ENCODE peak calls at places on chromosomes 3 and 15, in nine cellular contexts. W is NT2/D1, H is epithelial cell of proximal tubule, L is tibial artery, C is choroid plexus epithelial cell, U is fibroblast of pulmonary artery, Y is bronchial epithelial cell, Z is NB4, N is heart left ventricle. A is an unnamed sample.

GRCh38 chr3:32132121-32132520 is 25.7 kb downstream of the GPD1L start:
- DNase-seq in W (no peak), H (no peak), L (no peak), C (no peak), U (no peak), Y (peak), Z (no peak), N (no peak), A (no peak)

GRCh38 chr3:65597225-65597951 is 441.3 kb downstream of the MAGI1 start:
- DNase-seq in W (peak), H (no peak), L (no peak), C (no peak), U (peak), Y (no peak), Z (no peak), N (peak), A (peak)

GRCh38 chr3:31105438-31106077 is 211.1 kb upstream of the GADL1 start:
- DNase-seq in W (no peak), H (peak), L (no peak), C (peak), U (peak), Y (peak), Z (no peak), N (no peak), A (no peak)

GRCh38 chr15:68385671-68386586 is 46.0 kb downstream of the ITGA11 start:
- DNase-seq in W (no peak), H (no peak), L (peak), C (no peak), U (no peak), Y (no peak), Z (no peak), N (no peak), A (no peak)

GRCh38 chr3:104825116-104825515 is 541.6 kb upstream of the ALCAM start:
- DNase-seq in W (peak), H (no peak), L (no peak), C (peak), U (no peak), Y (no peak), Z (no peak), N (no peak), A (no peak)

GRCh38 chr15:80580107-80580506 is 115.0 kb upstream of the ABHD17C start:
- DNase-seq in W (no peak), H (no peak), L (no peak), C (peak), U (peak), Y (peak), Z (peak), N (no peak), A (no peak)

GRCh38 chr3:101281616-101282015 is 38.8 kb downstream of the IMPG2 start:
- DNase-seq in W (no peak), H (no peak), L (no peak), C (no peak), U (no peak), Y (no peak), Z (no peak), N (no peak), A (no peak)

GRCh38 chr3:42526616-42527367 is 24.3 kb downstream of the VIPR1 start:
- DNase-seq in W (no peak), H (no peak), L (no peak), C (no peak), U (no peak), Y (no peak), Z (peak), N (no peak), A (no peak)

GRCh38 chr15:98789020-98789419 is 140.7 kb downstream of the IGF1R start:
- DNase-seq in W (no peak), H (no peak), L (no peak), C (no peak), U (no peak), Y (no peak), Z (no peak), N (no peak), A (no peak)

GRCh38 chr3:159992601-159993000 is 4.0 kb downstream of the IL12A start:
- DNase-seq in W (no peak), H (no peak), L (no peak), C (no peak), U (no peak), Y (no peak), Z (no peak), N (no peak), A (no peak)

GRCh38 chr3:195059471-195060216 is 211.3 kb downstream of the XXYLT1 start:
- DNase-seq in W (no peak), H (no peak), L (no peak), C (no peak), U (no peak), Y (no peak), Z (no peak), N (no peak), A (peak)

GRCh38 chr3:94226058-94226457 is 163.2 kb downstream of the NSUN3 start:
- DNase-seq in W (no peak), H (no peak), L (no peak), C (peak), U (peak), Y (peak), Z (no peak), N (no peak), A (no peak)

GRCh38 chr3:54538346-54538745 is 389.5 kb downstream of the LRTM1 start:
- DNase-seq in W (peak), H (no peak), L (no peak), C (no peak), U (no peak), Y (no peak), Z (peak), N (no peak), A (no peak)

GRCh38 chr15:101669744-101670143 is 17.6 kb upstream of the TM2D3 start:
- DNase-seq in W (no peak), H (no peak), L (no peak), C (peak), U (peak), Y (peak), Z (peak), N (no peak), A (no peak)

GRCh38 chr3:79367066-79367465 is 400.7 kb downstream of the ROBO1 start:
- DNase-seq in W (no peak), H (no peak), L (no peak), C (peak), U (peak), Y (peak), Z (no peak), N (no peak), A (no peak)

GRCh38 chr3:134468519-134468918 is 17.3 kb downstream of the ANAPC13 start:
- DNase-seq in W (no peak), H (no peak), L (no peak), C (no peak), U (no peak), Y (no peak), Z (no peak), N (no peak), A (no peak)

GRCh38 chr3:4859788-4860187 is 119.4 kb upstream of the BHLHE40 start:
- DNase-seq in W (no peak), H (no peak), L (no peak), C (no peak), U (no peak), Y (no peak), Z (no peak), N (no peak), A (no peak)

GRCh38 chr3:194203482-194204035 is 67.6 kb downstream of the HES1 start:
- DNase-seq in W (no peak), H (no peak), L (no peak), C (no peak), U (no peak), Y (peak), Z (peak), N (no peak), A (no peak)

GRCh38 chr3:49519916-49520385 is 34.3 kb upstream of the BSN start:
- DNase-seq in W (no peak), H (no peak), L (no peak), C (no peak), U (no peak), Y (no peak), Z (peak), N (no peak), A (no peak)

GRCh38 chr15:64464271-64465005 is 4.1 kb downstream of the ZNF609 start:
- DNase-seq in W (no peak), H (no peak), L (no peak), C (no peak), U (peak), Y (no peak), Z (no peak), N (no peak), A (peak)

GRCh38 chr3:53164911-53165310 is 3.9 kb downstream of the PRKCD start:
- DNase-seq in W (no peak), H (no peak), L (no peak), C (no peak), U (no peak), Y (peak), Z (no peak), N (no peak), A (no peak)

GRCh38 chr3:159069076-159069475 is 267.2 kb downstream of the MFSD1 start:
- DNase-seq in W (no peak), H (no peak), L (no peak), C (no peak), U (no peak), Y (no peak), Z (no peak), N (no peak), A (no peak)

GRCh38 chr3:175102161-175102560 is 243.0 kb downstream of the NAALADL2 start:
- DNase-seq in W (no peak), H (no peak), L (no peak), C (no peak), U (no peak), Y (no peak), Z (no peak), N (no peak), A (no peak)

GRCh38 chr15:23574742-23575141 is 9.3 kb downstream of the MKRN3 start:
- DNase-seq in W (no peak), H (no peak), L (no peak), C (no peak), U (no peak), Y (no peak), Z (no peak), N (no peak), A (no peak)

GRCh38 chr3:690770-691169 is 402.1 kb upstream of the CNTN6 start:
- DNase-seq in W (no peak), H (no peak), L (no peak), C (no peak), U (no peak), Y (no peak), Z (no peak), N (no peak), A (no peak)

GRCh38 chr15:65306551-65306950 is 2.1 kb downstream of the RNU5B-1 start:
- DNase-seq in W (no peak), H (no peak), L (no peak), C (no peak), U (no peak), Y (no peak), Z (no peak), N (no peak), A (no peak)

GRCh38 chr15:56815247-56815646 is 81.9 kb upstream of the ZNF280D start:
- DNase-seq in W (no peak), H (no peak), L (no peak), C (no peak), U (no peak), Y (no peak), Z (peak), N (peak), A (peak)

GRCh38 chr15:28269097-28269496 is 52.9 kb downstream of the HERC2 start:
- DNase-seq in W (no peak), H (no peak), L (no peak), C (no peak), U (no peak), Y (peak), Z (no peak), N (no peak), A (no peak)

GRCh38 chr3:63706321-63707085 is 54.0 kb downstream of the SNTN start:
- DNase-seq in W (no peak), H (peak), L (no peak), C (peak), U (no peak), Y (peak), Z (no peak), N (no peak), A (no peak)

GRCh38 chr3:179653777-179654117 is 907 bp downstream of the USP13 start:
- DNase-seq in W (no peak), H (no peak), L (no peak), C (no peak), U (peak), Y (no peak), Z (no peak), N (no peak), A (no peak)

GRCh38 chr15:55914446-55914845 is 79.0 kb downstream of the NEDD4 start:
- DNase-seq in W (no peak), H (no peak), L (no peak), C (peak), U (peak), Y (no peak), Z (no peak), N (no peak), A (no peak)

GRCh38 chr15:40328176-40328575 is 4.7 kb downstream of the INAFM2 start:
- DNase-seq in W (no peak), H (no peak), L (no peak), C (peak), U (peak), Y (peak), Z (no peak), N (no peak), A (no peak)

GRCh38 chr15:52790166-52790708 is at the start of gene ONECUT1:
- DNase-seq in W (no peak), H (no peak), L (no peak), C (peak), U (peak), Y (no peak), Z (peak), N (peak), A (peak)

GRCh38 chr15:90872481-90873184 is 4.2 kb downstream of the FURIN start:
- DNase-seq in W (no peak), H (no peak), L (no peak), C (peak), U (peak), Y (peak), Z (peak), N (no peak), A (no peak)

GRCh38 chr3:5038243-5038642 is 59.0 kb downstream of the BHLHE40 start:
- DNase-seq in W (no peak), H (no peak), L (no peak), C (peak), U (no peak), Y (no peak), Z (peak), N (no peak), A (no peak)

GRCh38 chr3:126179825-126180476 is 435 bp downstream of the ALDH1L1 start:
- DNase-seq in W (peak), H (no peak), L (peak), C (no peak), U (peak), Y (no peak), Z (no peak), N (peak), A (no peak)

GRCh38 chr15:89409184-89409992 is 74.8 kb upstream of the POLG start:
- DNase-seq in W (no peak), H (no peak), L (no peak), C (no peak), U (no peak), Y (no peak), Z (no peak), N (no peak), A (no peak)

GRCh38 chr15:89404023-89404422 is 69.4 kb upstream of the POLG start:
- DNase-seq in W (no peak), H (no peak), L (no peak), C (no peak), U (no peak), Y (no peak), Z (no peak), N (no peak), A (no peak)

GRCh38 chr15:89406218-89406716 is 71.6 kb upstream of the POLG start:
- DNase-seq in W (no peak), H (no peak), L (no peak), C (no peak), U (no peak), Y (no peak), Z (no peak), N (no peak), A (no peak)

GRCh38 chr15:89408512-89409183 is 74.0 kb upstream of the POLG start:
- DNase-seq in W (no peak), H (no peak), L (no peak), C (peak), U (peak), Y (no peak), Z (no peak), N (no peak), A (peak)

DNA sequence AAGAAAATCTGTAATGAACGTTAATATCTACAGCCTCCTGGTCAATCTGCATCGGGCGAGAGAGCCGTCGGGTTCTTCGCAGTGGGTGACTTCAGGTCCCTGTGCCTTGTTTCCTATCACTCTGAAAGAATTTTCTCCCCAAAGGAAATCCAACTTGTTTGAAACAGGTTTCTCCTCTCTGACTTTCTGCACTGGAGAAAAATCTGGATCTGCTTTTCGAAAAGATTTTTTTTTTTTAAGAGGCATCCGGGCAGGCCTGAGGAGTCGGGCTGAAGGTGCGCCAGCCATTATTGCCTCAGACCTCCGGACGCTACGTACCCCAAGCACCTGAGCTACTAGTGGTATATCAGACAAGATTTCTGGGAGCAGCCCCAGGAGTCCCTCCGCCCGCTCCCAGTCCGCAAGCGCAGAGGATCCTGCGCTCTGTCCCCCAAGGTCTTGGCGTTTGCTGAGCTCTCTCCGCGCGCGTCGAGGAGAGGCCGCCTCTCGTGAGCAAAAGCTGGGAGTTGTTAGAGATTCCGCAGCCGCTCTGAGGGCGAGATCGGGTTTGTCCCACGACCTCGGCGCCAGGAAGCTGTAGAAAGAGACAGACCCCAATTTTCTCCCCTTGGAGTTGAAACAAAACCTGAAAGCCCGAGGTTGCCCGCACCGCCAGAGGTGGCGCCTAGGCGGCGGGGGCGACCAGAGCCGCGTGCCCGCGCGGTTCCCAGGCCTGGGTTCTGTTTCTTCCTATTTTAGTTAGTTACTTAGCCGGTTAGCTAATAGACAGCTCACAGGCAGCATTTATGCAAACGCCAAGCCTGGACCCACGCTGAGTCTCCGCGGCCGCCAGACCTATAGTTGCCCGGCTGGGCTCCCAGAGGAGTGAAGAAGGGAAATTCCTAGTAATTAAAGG is 72.4 kb upstream of the POLG start:
- DNase-seq in W (no peak), H (no peak), L (no peak), C (no peak), U (no peak), Y (no peak), Z (no peak), N (no peak), A (no peak)
- H3K4me3 ChIP-seq in W (peak), H (no peak), L (peak), C (no peak), U (peak), Y (no peak), Z (no peak), N (no peak), A (no peak)

DNA sequence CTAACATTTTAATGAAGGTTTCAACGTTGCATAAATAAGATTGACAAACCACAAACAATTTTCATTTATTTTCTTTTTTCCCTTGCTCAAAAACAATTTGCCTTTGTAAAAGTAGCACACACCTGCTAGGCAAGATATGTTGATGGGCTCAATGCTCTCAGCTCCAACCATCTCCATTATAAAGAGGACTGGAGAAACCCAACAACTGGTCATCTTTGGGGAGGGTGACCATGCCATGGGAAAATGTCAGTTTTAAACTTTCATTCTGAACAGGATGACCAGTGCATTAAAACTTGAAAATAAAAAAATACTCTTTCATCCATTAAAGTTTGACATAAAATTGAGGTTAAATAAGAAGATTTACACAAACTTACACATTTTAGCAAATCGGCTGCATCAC is 183.7 kb downstream of the CFAP20DC start:
- DNase-seq in W (peak), H (no peak), L (no peak), C (no peak), U (no peak), Y (no peak), Z (no peak), N (no peak), A (no peak)
- H3K4me3 ChIP-seq in W (no peak), H (no peak), L (no peak), C (no peak), U (no peak), Y (no peak), Z (no peak), N (no peak), A (no peak)

GRCh38 chr3:46926871-46927717 is 49.5 kb downstream of the CCDC12 start:
- DNase-seq in W (no peak), H (no peak), L (peak), C (no peak), U (no peak), Y (no peak), Z (peak), N (no peak), A (peak)

GRCh38 chr3:46924921-46925584 is 47.5 kb downstream of the PTH1R start:
- DNase-seq in W (no peak), H (no peak), L (peak), C (no peak), U (no peak), Y (no peak), Z (no peak), N (no peak), A (no peak)

GRCh38 chr3:46925585-46925934 is 48.0 kb downstream of the PTH1R start:
- DNase-seq in W (no peak), H (no peak), L (peak), C (no peak), U (no peak), Y (no peak), Z (no peak), N (peak), A (no peak)

GRCh38 chr3:46926447-46926846 is 48.9 kb downstream of the PTH1R start:
- DNase-seq in W (no peak), H (no peak), L (no peak), C (no peak), U (no peak), Y (no peak), Z (no peak), N (no peak), A (no peak)

DNA sequence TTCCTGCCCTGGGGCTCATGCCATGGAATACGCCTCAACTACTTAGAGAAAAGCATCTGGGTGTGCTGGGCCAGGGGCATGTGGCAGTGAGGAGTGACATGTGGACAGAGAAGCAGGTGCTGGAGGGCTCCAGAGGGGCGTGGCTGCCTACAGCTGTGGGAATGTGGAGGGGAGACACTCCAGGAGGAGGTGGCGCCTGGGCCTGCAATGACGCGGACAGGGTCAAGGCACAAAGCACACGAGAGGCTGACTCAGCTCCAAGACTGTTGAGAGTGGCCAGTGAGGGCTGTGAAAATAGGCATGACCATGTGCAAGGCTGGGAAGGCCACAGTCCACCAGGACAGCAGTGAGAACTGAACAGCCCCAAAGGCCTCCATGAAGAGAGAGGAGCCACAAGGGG is 48.5 kb downstream of the PTH1R start:
- DNase-seq in W (no peak), H (no peak), L (peak), C (peak), U (peak), Y (no peak), Z (no peak), N (no peak), A (no peak)
- H3K4me3 ChIP-seq in W (no peak), H (no peak), L (no peak), C (no peak), U (no peak), Y (no peak), Z (no peak), N (no peak), A (no peak)

DNA sequence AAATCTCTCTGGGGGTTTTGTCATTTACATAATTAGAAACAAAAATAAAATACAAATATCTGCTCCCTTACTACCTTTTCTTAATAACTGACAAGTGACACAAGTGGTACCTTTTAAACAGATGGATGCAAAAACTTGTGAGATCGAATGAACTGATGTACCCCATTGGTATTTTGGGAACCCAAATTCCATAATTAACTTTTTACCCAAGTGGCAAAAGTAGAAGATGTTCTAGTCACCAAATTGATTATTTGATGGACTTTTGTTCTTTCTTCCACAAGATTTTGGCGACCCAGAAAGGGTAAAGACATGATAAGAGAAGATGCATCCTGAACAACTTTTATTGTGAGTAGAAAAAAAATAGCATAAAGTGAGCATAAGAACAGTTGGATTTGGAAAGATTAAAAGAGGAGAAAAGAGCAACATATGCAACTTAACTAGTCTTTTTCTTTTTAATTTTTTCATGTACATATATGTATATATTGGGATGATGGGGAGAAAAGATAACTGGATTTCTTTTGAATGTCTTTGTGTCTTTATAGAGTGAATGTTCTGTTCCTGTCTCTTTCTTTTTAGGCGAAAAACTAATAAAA is 159.6 kb downstream of the TIGIT start:
- DNase-seq in W (no peak), H (no peak), L (no peak), C (no peak), U (no peak), Y (no peak), Z (no peak), N (no peak), A (no peak)
- H3K4me3 ChIP-seq in W (no peak), H (no peak), L (peak), C (no peak), U (no peak), Y (no peak), Z (no peak), N (no peak), A (no peak)

A was measured in small intestine.